ENCODE peak calls at places on chromosomes 13 and 19, in seven cellular contexts. O, F, V, G, N, A and J are unnamed samples.

GRCh38 chr13:112242777-112243176 is 133.4 kb upstream of the SPACA7 start:
- DNase-seq in O (no peak), N (no peak), F (no peak), G (no peak), A (no peak), V (no peak), J (no peak)

GRCh38 chr13:74026753-74027152 is 107.5 kb downstream of the KLF12 start:
- DNase-seq in N (no peak), A (no peak), G (peak; percentile 29), O (no peak), V (peak; percentile 44), F (peak; percentile 78), J (no peak)

GRCh38 chr13:100280681-100281080 is 191.8 kb downstream of the PCCA start:
- DNase-seq in V (no peak), O (no peak), F (no peak), N (peak; percentile 15), A (no peak), G (no peak), J (no peak)

GRCh38 chr13:29748097-29748496 is 102.3 kb downstream of the UBL3 start:
- DNase-seq in A (no peak), V (peak; percentile 25), F (no peak), N (no peak), G (no peak), O (no peak), J (no peak)

GRCh38 chr19:41541990-41542584 is 33.9 kb upstream of the CEACAM21 start:
- DNase-seq in O (peak; percentile 47), G (peak; percentile 73), V (peak; percentile 74), F (peak; percentile 81), N (no peak), A (peak; percentile 83), J (peak; percentile 75)

GRCh38 chr19:45641274-45642105 is 2.3 kb upstream of the EML2 start:
- DNase-seq in O (peak; percentile 94), G (peak; percentile 95), A (peak; percentile 79), V (peak; percentile 94), N (peak; percentile 83), F (peak; percentile 93), J (peak; percentile 88)

GRCh38 chr19:54133312-54133956 is 4.1 kb upstream of the CNOT3 start:
- DNase-seq in V (no peak), G (no peak), O (no peak), F (no peak), A (no peak), N (peak; percentile 56), J (peak; percentile 35)

GRCh38 chr13:105937451-105937850 is 598.0 kb downstream of the EFNB2 start:
- DNase-seq in N (no peak), A (no peak), V (no peak), O (no peak), G (no peak), F (no peak), J (no peak)

GRCh38 chr13:76980075-76980718 is 11.7 kb upstream of the CLN5 start:
- DNase-seq in V (peak; percentile 83), G (peak; percentile 84), N (peak; percentile 77), A (peak; percentile 92), F (peak; percentile 75), O (peak; percentile 81), J (peak; percentile 73)

GRCh38 chr19:58407658-58408151 is 744 bp upstream of the ZNF584 start:
- DNase-seq in O (no peak), A (no peak), G (no peak), F (no peak), V (no peak), N (no peak), J (no peak)

GRCh38 chr13:58051807-58052375 is 420.3 kb downstream of the PCDH17 start:
- DNase-seq in O (no peak), A (no peak), N (no peak), G (no peak), F (no peak), V (no peak), J (no peak)

GRCh38 chr19:33754361-33754760 is 42.3 kb upstream of the KCTD15 start:
- DNase-seq in G (no peak), V (no peak), A (no peak), O (no peak), F (no peak), N (no peak), J (no peak)

GRCh38 chr19:33751386-33751770 is 45.3 kb upstream of the KCTD15 start:
- DNase-seq in F (no peak), V (no peak), N (no peak), G (no peak), A (no peak), O (no peak), J (no peak)

GRCh38 chr19:33752945-33753344 is 43.7 kb upstream of the KCTD15 start:
- DNase-seq in N (no peak), G (no peak), O (no peak), A (no peak), F (no peak), V (no peak), J (no peak)

GRCh38 chr19:33750587-33751385 is 45.9 kb upstream of the KCTD15 start:
- DNase-seq in A (no peak), N (no peak), F (no peak), V (no peak), G (no peak), O (no peak), J (no peak)

DNA sequence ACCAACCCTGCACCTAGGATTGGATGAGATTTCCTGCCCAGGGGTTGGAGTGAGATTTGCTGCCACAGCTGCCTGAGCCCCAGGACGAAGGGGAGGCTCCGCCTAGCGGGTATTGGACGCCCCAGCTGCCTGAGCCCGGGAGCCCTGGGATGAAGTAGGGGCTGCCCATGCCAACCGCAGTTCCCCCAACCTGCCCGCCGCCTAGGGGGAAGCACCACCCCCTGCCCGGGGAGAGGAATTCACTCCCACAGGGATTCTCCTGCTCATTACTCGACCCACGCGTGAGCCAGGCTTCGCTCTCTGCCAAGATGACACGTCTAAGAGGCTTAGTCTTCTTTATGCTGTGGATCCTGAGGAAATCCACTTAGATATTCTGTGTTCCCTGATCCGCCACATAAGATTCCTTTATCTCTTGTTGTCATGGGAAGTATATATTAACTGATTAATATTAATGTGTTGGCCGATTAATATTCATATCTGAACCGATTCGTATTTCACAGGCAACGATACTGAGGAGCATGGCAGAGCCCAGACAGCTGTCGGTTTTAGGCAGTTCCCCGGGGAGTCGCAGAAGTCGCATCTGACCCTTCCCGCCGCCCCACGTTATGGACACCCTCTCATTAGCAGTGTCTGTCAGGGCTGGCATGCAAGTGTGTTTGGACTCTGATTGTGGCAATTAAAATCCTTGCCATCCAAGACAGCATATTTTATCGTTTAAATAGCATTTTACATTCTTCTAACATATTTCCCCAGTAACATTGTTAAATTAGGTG is 44.5 kb upstream of the KCTD15 start:
- DNase-seq in F (no peak), G (no peak), V (no peak), O (no peak), A (no peak), N (no peak), J (no peak)
- TF ChIP-seq POLR2A in F (no peak), G (no peak), V (no peak), O (no peak), A (no peak), N (no peak), J (no peak)

GRCh38 chr13:48110930-48111721 is 16.2 kb upstream of the MED4 start:
- DNase-seq in N (no peak), F (no peak), A (no peak), O (no peak), V (no peak), G (no peak), J (no peak)
- TF ChIP-seq POLR2A in N (no peak), F (no peak), A (no peak), O (no peak), V (no peak), G (no peak), J (no peak)

DNA sequence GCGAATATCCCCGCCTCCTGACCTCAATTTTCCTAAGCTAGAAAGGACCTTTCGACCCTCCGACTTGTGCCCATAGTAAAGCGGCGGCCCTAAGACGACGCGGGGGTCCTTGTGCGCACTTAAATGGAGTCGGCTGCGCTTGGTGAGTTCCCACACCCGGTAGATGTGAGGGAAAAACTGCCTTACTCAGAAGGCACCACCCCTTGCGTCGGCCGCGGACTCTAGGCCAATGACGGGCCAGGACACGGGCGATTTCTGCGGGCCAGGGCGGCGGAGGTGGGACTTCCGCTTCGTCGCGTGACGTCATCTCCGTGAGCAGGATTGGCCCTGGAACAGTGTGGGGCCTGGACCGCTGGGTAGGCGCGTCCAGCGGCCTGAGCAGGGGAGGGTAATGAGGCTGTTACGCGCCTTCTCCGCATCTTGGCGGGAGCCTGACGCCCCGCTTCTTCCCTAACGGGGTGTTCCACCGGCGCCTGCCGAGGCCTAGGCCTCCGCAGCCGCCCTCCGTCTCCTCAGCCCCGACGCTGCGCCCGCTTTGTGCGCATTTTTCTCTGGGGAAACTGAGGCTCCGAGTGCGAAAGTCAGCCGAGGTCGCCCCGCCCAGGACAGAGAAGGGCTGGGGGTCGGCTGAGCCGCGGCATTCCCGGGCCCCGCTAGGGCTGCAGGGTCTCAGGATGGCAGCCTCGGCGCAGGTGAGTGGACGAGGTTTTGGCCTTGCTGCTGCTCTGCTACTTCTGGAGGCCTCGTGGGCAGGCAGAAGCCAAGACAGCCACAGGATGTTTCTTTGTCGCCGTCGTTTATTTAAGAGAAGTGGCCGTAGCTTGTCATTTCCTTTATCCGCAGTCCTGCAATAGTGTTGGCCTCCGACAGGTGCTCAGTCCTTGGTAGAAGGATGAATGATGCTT is at the start of gene ZNF543:
- DNase-seq in A (peak; percentile 98), G (peak; percentile 95), V (peak; percentile 96), F (peak; percentile 96), N (peak; percentile 99), O (peak; percentile 97), J (peak; percentile 99)
- TF ChIP-seq POLR2A in A (peak; percentile 90), G (no peak), V (peak; percentile 64), F (peak; percentile 38), N (peak; percentile 94), O (peak; percentile 81), J (peak; percentile 92)

GRCh38 chr19:49930483-49931011 is 1.2 kb upstream of the NUP62 start:
- DNase-seq in N (peak; percentile 66), A (no peak), O (peak; percentile 85), G (no peak), F (no peak), V (peak; percentile 24), J (peak; percentile 49)

GRCh38 chr19:49932041-49932451 is 2.7 kb upstream of the NUP62 start:
- DNase-seq in N (no peak), O (no peak), A (no peak), V (no peak), G (no peak), F (no peak), J (no peak)

GRCh38 chr19:49932731-49933131 is 3.4 kb upstream of the NUP62 start:
- DNase-seq in O (no peak), N (no peak), F (peak; percentile 37), A (no peak), V (no peak), G (no peak), J (no peak)

GRCh38 chr19:49929611-49930482 is 543 bp upstream of the NUP62 start:
- DNase-seq in A (peak; percentile 94), F (peak; percentile 94), G (peak; percentile 91), V (peak; percentile 95), N (peak; percentile 88), O (peak; percentile 97), J (peak; percentile 97)

DNA sequence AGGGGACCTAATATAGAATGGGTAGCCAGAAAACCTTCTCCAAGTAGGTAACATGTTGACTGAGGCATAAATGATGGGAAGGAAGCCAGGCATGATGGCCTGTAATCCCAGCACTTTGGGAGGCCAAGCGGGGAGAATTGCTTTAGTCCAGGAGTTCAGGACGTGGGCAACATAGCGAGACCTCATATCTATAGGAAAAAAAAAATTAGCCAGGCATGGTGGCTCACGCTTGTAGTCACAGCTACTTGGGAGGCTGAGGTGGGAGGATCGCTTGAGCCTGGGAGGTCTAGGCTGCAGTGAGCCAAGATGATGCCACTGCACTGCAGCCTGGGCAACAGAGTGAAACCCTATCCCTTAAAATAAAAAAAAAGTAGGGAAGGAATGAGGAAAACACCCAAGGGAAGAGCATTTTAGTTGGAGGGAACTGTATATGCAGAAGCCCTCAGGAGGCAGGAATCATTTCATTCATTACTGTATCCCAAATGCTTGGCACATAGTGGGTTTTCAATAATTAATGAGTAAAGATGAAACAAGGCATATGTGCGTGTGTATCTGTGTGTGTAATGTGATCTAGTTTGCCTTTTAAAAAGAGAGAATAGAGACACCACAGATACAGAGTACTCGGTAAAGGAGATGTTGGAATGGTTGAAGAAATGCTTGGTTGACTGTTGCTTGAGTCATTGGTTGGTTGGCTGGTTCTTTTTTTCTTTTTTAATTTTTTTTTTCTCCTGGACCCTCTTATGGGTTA is 2.2 kb upstream of the NUP62 start:
- DNase-seq in G (no peak), O (no peak), F (no peak), A (no peak), N (no peak), V (no peak), J (no peak)
- TF ChIP-seq POLR2A in G (no peak), O (peak; percentile 33), F (no peak), A (no peak), N (no peak), V (no peak), J (no peak)